ENCODE peak calls at places on chromosomes 7 and 10, in eight cellular contexts. J is tibial nerve, T is upper lobe of left lung, X is transverse colon, Q is sigmoid colon, R is A549, B is stomach, P is SK-N-SH. H is an unnamed sample.

GRCh38 chr7:134903073-134903790 is 83.1 kb upstream of the AGBL3 start:
- DNase-seq in X (no peak), T (no peak), J (no peak), R (no peak), Q (no peak), P (no peak), B (no peak), H (no peak)

GRCh38 chr7:148021507-148022045 is 569.0 kb upstream of the C7orf33 start:
- DNase-seq in R (no peak), Q (no peak), T (peak; percentile 11), P (no peak), J (no peak), B (no peak), X (no peak), H (no peak)

GRCh38 chr10:110141747-110142625 is 65.4 kb upstream of the MXI1 start:
- DNase-seq in T (no peak), B (peak; percentile 84), Q (no peak), X (peak; percentile 66), J (no peak), P (no peak), R (no peak), H (no peak)

GRCh38 chr10:73110345-73110849 is at the start of gene NUDT13:
- DNase-seq in P (peak; percentile 79), Q (peak; percentile 80), T (no peak), B (peak; percentile 70), X (peak; percentile 72), J (peak; percentile 55), R (peak; percentile 77), H (peak; percentile 67)

GRCh38 chr10:84903320-84903719 is 574.9 kb downstream of the CCSER2 start:
- DNase-seq in X (no peak), B (no peak), P (no peak), R (no peak), J (no peak), T (no peak), Q (no peak), H (no peak)

GRCh38 chr7:72391821-72392377 is 20.2 kb downstream of the CALN1 start:
- DNase-seq in Q (no peak), B (no peak), T (no peak), R (no peak), J (no peak), P (no peak), X (no peak), H (no peak)

GRCh38 chr10:93061594-93062498 is 1.2 kb downstream of the CYP26C1 start:
- DNase-seq in J (no peak), B (no peak), R (no peak), P (peak; percentile 15), X (no peak), T (peak; percentile 84), Q (no peak), H (no peak)

GRCh38 chr10:99661370-99661749 is 2.1 kb downstream of the ENTPD7 start:
- DNase-seq in Q (no peak), B (no peak), P (no peak), R (peak; percentile 37), X (no peak), T (no peak), J (no peak), H (no peak)

GRCh38 chr10:110010076-110011069 is 2.6 kb downstream of the ADD3 start:
- DNase-seq in P (no peak), Q (no peak), T (no peak), J (no peak), R (no peak), B (no peak), X (no peak), H (no peak)

GRCh38 chr10:113108180-113108835 is 158.3 kb downstream of the TCF7L2 start:
- DNase-seq in Q (no peak), J (no peak), P (peak; percentile 53), T (peak; percentile 84), B (no peak), X (no peak), R (no peak), H (no peak)

GRCh38 chr7:127874951-127875608 is 156.2 kb downstream of the LRRC4 start:
- DNase-seq in R (no peak), X (no peak), P (no peak), Q (no peak), T (no peak), J (no peak), B (no peak), H (no peak)

GRCh38 chr7:947391-948210 is 6.9 kb downstream of the ADAP1 start:
- DNase-seq in T (peak; percentile 71), Q (peak; percentile 56), R (no peak), X (peak; percentile 14), J (no peak), P (peak; percentile 38), B (no peak), H (no peak)

GRCh38 chr10:112335866-112336265 is 38.0 kb upstream of the ACSL5 start:
- DNase-seq in X (peak; percentile 76), P (no peak), Q (no peak), R (no peak), T (no peak), B (no peak), J (no peak), H (no peak)

GRCh38 chr7:148262721-148263229 is 327.8 kb upstream of the C7orf33 start:
- DNase-seq in P (peak; percentile 84), Q (peak; percentile 79), T (no peak), R (peak; percentile 56), X (peak; percentile 71), B (peak; percentile 68), J (peak; percentile 58), H (peak; percentile 82)

GRCh38 chr7:116588225-116588624 is 63.4 kb downstream of the CAV1 start:
- DNase-seq in T (no peak), X (no peak), Q (no peak), J (no peak), B (no peak), P (no peak), R (no peak), H (no peak)

GRCh38 chr7:8065356-8065813 is 96.8 kb downstream of the GLCCI1 start:
- DNase-seq in T (no peak), J (no peak), Q (no peak), R (no peak), X (no peak), B (no peak), P (no peak), H (no peak)

GRCh38 chr10:52115823-52116222 is 198.3 kb upstream of the DKK1 start:
- DNase-seq in Q (no peak), P (no peak), R (no peak), B (no peak), J (no peak), X (no peak), T (no peak), H (no peak)

GRCh38 chr10:92291921-92292860 is 1.2 kb downstream of the MARCHF5 start:
- DNase-seq in Q (peak; percentile 75), B (peak; percentile 45), T (no peak), J (no peak), R (peak; percentile 57), P (peak; percentile 59), X (peak; percentile 58), H (peak; percentile 48)

GRCh38 chr10:17788646-17789045 is 20.5 kb upstream of the MRC1 start:
- DNase-seq in R (no peak), Q (no peak), J (no peak), B (no peak), X (no peak), T (no peak), P (no peak), H (no peak)

GRCh38 chr7:152556013-152556412 is 119.9 kb downstream of the XRCC2 start:
- DNase-seq in Q (no peak), X (no peak), B (no peak), R (no peak), J (no peak), T (no peak), P (no peak), H (no peak)

GRCh38 chr10:62492012-62492869 is 118.1 kb downstream of the ZNF365 start:
- DNase-seq in T (no peak), P (no peak), Q (no peak), R (no peak), X (no peak), B (no peak), J (no peak), H (no peak)

GRCh38 chr10:37856881-37857286 is 526 bp downstream of the ZNF248 start:
- DNase-seq in J (no peak), T (no peak), R (no peak), Q (peak; percentile 71), X (peak; percentile 31), B (peak; percentile 27), P (peak; percentile 41), H (peak; percentile 40)

GRCh38 chr7:94394399-94395140 is at the start of gene COL1A2:
- DNase-seq in Q (peak; percentile 92), B (peak; percentile 32), J (peak; percentile 66), P (peak; percentile 30), T (peak; percentile 89), X (peak; percentile 48), R (no peak), H (peak; percentile 83)

GRCh38 chr7:45236666-45237065 is 79.1 kb downstream of the RAMP3 start:
- DNase-seq in J (no peak), R (no peak), T (no peak), Q (no peak), P (no peak), X (no peak), B (no peak), H (no peak)
- TF ChIP-seq EP300 in J (no peak), R (no peak), T (no peak), Q (no peak), P (no peak), X (no peak), B (no peak), H (no peak)

GRCh38 chr7:46802460-46802972 is 779.4 kb downstream of the TNS3 start:
- DNase-seq in X (no peak), Q (no peak), T (no peak), P (no peak), B (no peak), J (no peak), R (no peak), H (no peak)
- TF ChIP-seq EP300 in X (no peak), Q (no peak), T (no peak), P (no peak), B (no peak), J (no peak), R (no peak), H (no peak)

DNA sequence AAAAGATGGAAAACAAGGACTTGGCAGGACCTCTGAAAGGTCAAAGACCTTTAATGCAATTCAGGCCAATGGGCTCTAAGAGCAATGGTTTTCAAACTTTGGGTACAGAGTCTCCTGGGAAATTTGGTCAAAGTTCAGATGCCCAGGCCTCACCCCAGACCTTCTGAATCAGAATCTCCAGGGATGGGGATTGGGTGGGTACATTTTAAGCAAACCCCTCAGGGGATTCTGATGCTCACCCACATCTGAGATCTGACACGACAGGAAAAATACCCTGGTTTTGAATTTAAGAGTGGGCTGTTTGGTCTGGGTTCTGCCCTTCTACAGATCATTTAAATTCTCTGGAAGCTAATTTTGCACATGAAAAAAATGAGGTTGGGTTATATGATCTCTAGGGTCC is 214.8 kb upstream of the PLXNA4 start:
- DNase-seq in P (no peak), B (no peak), J (no peak), X (no peak), Q (no peak), R (no peak), T (no peak), H (no peak)
- TF ChIP-seq EP300 in P (no peak), B (no peak), J (no peak), X (no peak), Q (no peak), R (no peak), T (no peak), H (no peak)

DNA sequence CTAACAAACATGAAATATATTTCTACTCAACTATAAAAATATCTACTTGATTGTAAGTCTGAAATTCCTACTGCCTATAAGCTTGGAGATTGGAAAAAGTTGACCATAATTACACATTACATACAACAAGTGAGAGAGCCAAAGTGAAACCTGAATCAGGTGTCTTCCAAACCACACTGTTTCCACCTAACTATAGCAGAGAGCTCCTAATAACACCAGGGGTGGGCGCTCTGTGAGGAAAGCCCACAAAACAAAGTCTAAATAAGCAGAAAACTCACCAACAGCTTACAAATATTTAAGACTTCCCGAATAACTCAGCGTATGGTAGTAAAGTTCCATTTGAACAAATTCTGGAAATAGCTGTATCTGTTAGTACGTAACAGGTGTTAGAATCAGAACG is 119.9 kb downstream of the GPR37 start:
- DNase-seq in Q (no peak), T (no peak), B (no peak), J (no peak), P (no peak), X (no peak), R (no peak), H (no peak)
- TF ChIP-seq EP300 in Q (no peak), T (no peak), B (no peak), J (no peak), P (no peak), X (no peak), R (no peak), H (no peak)

H was measured in ovary.